ENCODE peak calls at places on chromosomes 13 and 19, in nine cellular contexts. S, U, K, Y, L, Z, P, Q and T are unnamed samples. For H3K27me3, the result is how much of the 10 kb centered on the place peaks cover.

GRCh38 chr13:43054803-43055802 is 31.7 kb downstream of the DNAJC15 start:
- DNase-seq in S (no peak), U (peak), K (peak), Y (peak), L (peak), Z (peak), P (peak), Q (no peak), T (peak)

GRCh38 chr13:38872693-38873092 is 117.9 kb downstream of the STOML3 start:
- DNase-seq in S (no peak), U (peak), K (no peak), Y (no peak), L (peak), Z (peak), P (peak), Q (no peak), T (peak)

GRCh38 chr19:12751635-12752034 is at the start of gene BEST2:
- DNase-seq in S (no peak), U (peak), K (no peak), Y (no peak), L (no peak), Z (no peak), P (no peak), Q (no peak), T (no peak)

GRCh38 chr19:9139609-9140158 is 513 bp upstream of the ZNF317 start:
- DNase-seq in S (no peak), U (no peak), K (no peak), Y (no peak), L (no peak), Z (no peak), P (no peak), Q (no peak), T (peak)

GRCh38 chr13:99408703-99409000 is 92.6 kb upstream of the TM9SF2 start:
- DNase-seq in S (peak), U (no peak), K (no peak), Y (no peak), L (no peak), Z (no peak), P (no peak), Q (no peak), T (no peak)

GRCh38 chr19:31818740-31819228 is 469.5 kb upstream of the TSHZ3 start:
- DNase-seq in S (no peak), U (no peak), K (no peak), Y (no peak), L (no peak), Z (no peak), P (no peak), Q (no peak), T (no peak)

GRCh38 chr19:17703823-17704463 is 15.3 kb upstream of the MAP1S start:
- DNase-seq in S (no peak), U (peak), K (no peak), Y (peak), L (no peak), Z (no peak), P (peak), Q (no peak), T (peak)

GRCh38 chr13:31835932-31836331 is 96.6 kb downstream of the RXFP2 start:
- DNase-seq in S (no peak), U (no peak), K (no peak), Y (no peak), L (no peak), Z (no peak), P (no peak), Q (no peak), T (peak)

GRCh38 chr19:41325947-41326706 is 16.2 kb downstream of the CCDC97 start:
- DNase-seq in S (no peak), U (peak), K (peak), Y (no peak), L (peak), Z (no peak), P (no peak), Q (peak), T (no peak)

GRCh38 chr13:111661776-111662175 is 341.3 kb downstream of the TEX29 start:
- DNase-seq in S (no peak), U (no peak), K (no peak), Y (no peak), L (no peak), Z (no peak), P (no peak), Q (no peak), T (no peak)

GRCh38 chr19:23957660-23958281 is 43.1 kb downstream of the ZNF726 start:
- DNase-seq in S (no peak), U (no peak), K (no peak), Y (no peak), L (no peak), Z (no peak), P (no peak), Q (no peak), T (no peak)

GRCh38 chr13:33017410-33017929 is 1.2 kb downstream of the KL start:
- DNase-seq in S (peak), U (peak), K (peak), Y (peak), L (no peak), Z (peak), P (peak), Q (peak), T (peak)
- H3K4me3 ChIP-seq in S (peak), U (peak), K (peak), Y (no peak), L (no peak), Z (peak), P (peak), Q (peak), T (no peak)

GRCh38 chr19:3010871-3011270 is 18.2 kb downstream of the TLE2 start:
- DNase-seq in S (no peak), U (no peak), K (no peak), Y (no peak), L (no peak), Z (no peak), P (no peak), Q (no peak), T (no peak)
- H3K27me3 ChIP-seq in S (under half), U (under half), K (under half), Y (under half), L (under half), Z (under half), P (under half), Q (under half), T (under half)

GRCh38 chr19:38929929-38930775 is at the start of gene SARS2:
- DNase-seq in S (peak), U (peak), K (peak), Y (peak), L (peak), Z (peak), P (peak), Q (peak), T (peak)

GRCh38 chr19:38928406-38929001 is 2.1 kb downstream of the SARS2 start:
- DNase-seq in S (no peak), U (no peak), K (no peak), Y (no peak), L (no peak), Z (no peak), P (no peak), Q (no peak), T (no peak)

GRCh38 chr19:38933544-38933943 is 2.8 kb downstream of the MRPS12 start:
- DNase-seq in S (no peak), U (no peak), K (no peak), Y (no peak), L (no peak), Z (no peak), P (no peak), Q (no peak), T (no peak)

GRCh38 chr19:38930776-38931761 is at the start of gene MRPS12:
- DNase-seq in S (peak), U (peak), K (peak), Y (peak), L (peak), Z (peak), P (peak), Q (peak), T (peak)

GRCh38 chr19:38932425-38933179 is 1.9 kb downstream of the MRPS12 start:
- DNase-seq in S (no peak), U (peak), K (no peak), Y (peak), L (peak), Z (peak), P (peak), Q (no peak), T (peak)
- TF ChIP-seq CTCF in S (no peak), U (peak), K (peak), Y (no peak), L (no peak), Z (peak), P (peak), Q (no peak), T (peak)

GRCh38 chr19:52398091-52398461 is 427 bp downstream of the ZNF528 start:
- DNase-seq in S (peak), U (peak), K (no peak), Y (peak), L (no peak), Z (peak), P (peak), Q (no peak), T (no peak)

GRCh38 chr19:52397310-52398090 is at the start of gene ZNF528:
- DNase-seq in S (peak), U (peak), K (peak), Y (peak), L (peak), Z (peak), P (peak), Q (peak), T (peak)
- H3K4me3 ChIP-seq in S (peak), U (peak), K (peak), Y (peak), L (peak), Z (peak), P (peak), Q (peak), T (peak)

DNA sequence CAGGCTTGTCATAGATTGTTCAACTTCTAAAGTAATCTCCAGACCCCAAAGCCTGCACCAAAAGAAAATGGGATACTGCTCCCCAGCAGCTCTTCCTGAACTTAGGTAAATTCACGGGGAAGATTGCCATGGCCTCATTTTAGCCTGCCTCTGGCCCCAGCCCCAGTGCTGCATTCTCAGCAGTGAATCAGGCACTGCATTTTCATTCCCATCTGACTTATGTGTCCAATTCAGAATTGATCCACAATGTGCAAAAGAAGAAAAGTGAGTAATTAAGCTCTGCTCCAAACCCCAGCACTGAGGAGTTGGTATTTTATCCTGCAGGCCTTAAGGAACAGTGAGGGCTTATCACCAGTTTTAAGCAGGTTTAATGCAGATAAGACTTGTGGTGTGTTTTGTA is 176.4 kb downstream of the KCTD12 start:
- DNase-seq in S (no peak), U (no peak), K (no peak), Y (no peak), L (no peak), Z (no peak), P (no peak), Q (no peak), T (no peak)
- H3K27me3 ChIP-seq in S (under half), U (under half), K (under half), Y (under half), L (under half), Z (under half), P (under half), Q (under half), T (under half)

DNA sequence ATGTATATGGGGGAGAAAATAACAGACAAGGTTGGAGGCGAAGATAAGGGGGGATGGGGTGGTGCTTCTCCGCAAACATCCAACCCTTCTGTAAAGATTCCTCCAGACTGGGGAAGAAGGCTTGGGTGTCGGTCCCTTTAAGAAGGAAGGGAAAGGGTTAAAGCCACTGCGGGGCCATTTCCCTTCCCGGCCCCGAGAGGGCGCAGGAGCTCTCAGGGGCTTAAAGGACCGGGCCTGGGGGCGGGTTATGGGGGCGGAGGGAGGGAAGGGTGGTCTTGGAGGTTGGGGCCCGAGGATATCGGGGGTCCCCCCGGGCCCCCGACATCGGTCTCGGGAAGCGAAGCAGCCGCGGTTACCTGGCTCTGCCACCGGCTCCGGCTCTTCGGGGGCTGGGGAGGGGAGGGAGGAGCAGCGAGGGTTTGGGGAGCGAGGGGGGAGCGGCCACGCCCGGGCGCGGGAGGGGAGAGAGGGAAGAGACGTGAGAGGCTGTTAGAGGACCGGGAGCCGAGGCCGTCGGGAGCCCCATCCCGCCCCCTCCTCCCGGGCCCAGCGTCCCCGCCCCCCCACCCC is 2.8 kb downstream of the TNNT1 start:
- DNase-seq in S (no peak), U (peak), K (no peak), Y (no peak), L (no peak), Z (no peak), P (peak), Q (no peak), T (peak)
- TF ChIP-seq CTCF in S (peak), U (peak), K (peak), Y (no peak), L (no peak), Z (peak), P (peak), Q (no peak), T (peak)